ENCODE peak calls at places on chromosomes 5 and 9, in eight cellular contexts. One of them, this sample, is unnamed.

GRCh38 chr9:31304576-31304975 is 1079.9 kb upstream of the ACO1 start:
- DNase-seq in endothelial cell: no peak
- DNase-seq in MCF 10A: peak; percentile 84
- DNase-seq in chondrocyte: no peak
- DNase-seq in hepatocyte: peak; percentile 23
- DNase-seq in H9: no peak
- DNase-seq in cardiac fibroblast: peak; percentile 75
- DNase-seq in brain microvascular endothelial cell: peak; percentile 12
- DNase-seq in this sample: no peak

GRCh38 chr9:133041958-133042357 is 11.2 kb downstream of the GTF3C5 start:
- DNase-seq in endothelial cell: no peak
- DNase-seq in MCF 10A: no peak
- DNase-seq in chondrocyte: no peak
- DNase-seq in hepatocyte: no peak
- DNase-seq in H9: no peak
- DNase-seq in cardiac fibroblast: no peak
- DNase-seq in brain microvascular endothelial cell: no peak
- DNase-seq in this sample: no peak

GRCh38 chr5:140181002-140181483 is 6.1 kb downstream of the CYSTM1 start:
- DNase-seq in endothelial cell: no peak
- DNase-seq in MCF 10A: no peak
- DNase-seq in chondrocyte: no peak
- DNase-seq in hepatocyte: peak; percentile 32
- DNase-seq in H9: no peak
- DNase-seq in cardiac fibroblast: no peak
- DNase-seq in brain microvascular endothelial cell: no peak
- DNase-seq in this sample: no peak

GRCh38 chr5:19739691-19740090 is 248.3 kb downstream of the CDH18 start:
- DNase-seq in endothelial cell: no peak
- DNase-seq in MCF 10A: peak; percentile 16
- DNase-seq in chondrocyte: no peak
- DNase-seq in hepatocyte: no peak
- DNase-seq in H9: no peak
- DNase-seq in cardiac fibroblast: no peak
- DNase-seq in brain microvascular endothelial cell: no peak
- DNase-seq in this sample: no peak

GRCh38 chr5:149930060-149930753 is 14.4 kb downstream of the PDE6A start:
- DNase-seq in endothelial cell: no peak
- DNase-seq in MCF 10A: no peak
- DNase-seq in chondrocyte: no peak
- DNase-seq in hepatocyte: no peak
- DNase-seq in H9: no peak
- DNase-seq in cardiac fibroblast: no peak
- DNase-seq in brain microvascular endothelial cell: no peak
- DNase-seq in this sample: no peak

GRCh38 chr9:5042661-5043178 is 57.6 kb downstream of the JAK2 start:
- DNase-seq in endothelial cell: no peak
- DNase-seq in MCF 10A: no peak
- DNase-seq in chondrocyte: peak; percentile 75
- DNase-seq in hepatocyte: no peak
- DNase-seq in H9: peak; percentile 57
- DNase-seq in cardiac fibroblast: no peak
- DNase-seq in brain microvascular endothelial cell: no peak
- DNase-seq in this sample: no peak

GRCh38 chr9:91690540-91691249 is 259.3 kb downstream of the ROR2 start:
- DNase-seq in endothelial cell: no peak
- DNase-seq in MCF 10A: peak; percentile 42
- DNase-seq in chondrocyte: no peak
- DNase-seq in hepatocyte: no peak
- DNase-seq in H9: no peak
- DNase-seq in cardiac fibroblast: peak; percentile 23
- DNase-seq in brain microvascular endothelial cell: no peak
- DNase-seq in this sample: no peak

GRCh38 chr9:100072805-100073204 is 26.0 kb downstream of the ERP44 start:
- DNase-seq in endothelial cell: no peak
- DNase-seq in MCF 10A: no peak
- DNase-seq in chondrocyte: no peak
- DNase-seq in hepatocyte: no peak
- DNase-seq in H9: no peak
- DNase-seq in cardiac fibroblast: no peak
- DNase-seq in brain microvascular endothelial cell: no peak
- DNase-seq in this sample: no peak

GRCh38 chr5:115179068-115179958 is 9.6 kb upstream of the TRIM36 start:
- DNase-seq in endothelial cell: peak; percentile 35
- DNase-seq in MCF 10A: no peak
- DNase-seq in chondrocyte: no peak
- DNase-seq in hepatocyte: peak; percentile 36
- DNase-seq in H9: peak; percentile 53
- DNase-seq in cardiac fibroblast: no peak
- DNase-seq in brain microvascular endothelial cell: no peak
- DNase-seq in this sample: no peak

GRCh38 chr5:4630031-4630430 is 510.1 kb upstream of the ADAMTS16 start:
- DNase-seq in endothelial cell: no peak
- DNase-seq in MCF 10A: peak; percentile 25
- DNase-seq in chondrocyte: no peak
- DNase-seq in hepatocyte: peak; percentile 49
- DNase-seq in H9: no peak
- DNase-seq in cardiac fibroblast: no peak
- DNase-seq in brain microvascular endothelial cell: no peak
- DNase-seq in this sample: no peak

GRCh38 chr5:151742870-151743294 is 15.5 kb downstream of the ATOX1 start:
- DNase-seq in endothelial cell: peak; percentile 53
- DNase-seq in MCF 10A: peak; percentile 84
- DNase-seq in chondrocyte: no peak
- DNase-seq in hepatocyte: peak; percentile 80
- DNase-seq in H9: peak; percentile 67
- DNase-seq in cardiac fibroblast: peak; percentile 84
- DNase-seq in brain microvascular endothelial cell: peak; percentile 67
- DNase-seq in this sample: no peak

GRCh38 chr5:154783774-154784460 is 28.7 kb downstream of the LARP1 start:
- DNase-seq in endothelial cell: no peak
- DNase-seq in MCF 10A: no peak
- DNase-seq in chondrocyte: no peak
- DNase-seq in hepatocyte: no peak
- DNase-seq in H9: no peak
- DNase-seq in cardiac fibroblast: peak; percentile 48
- DNase-seq in brain microvascular endothelial cell: peak; percentile 43
- DNase-seq in this sample: no peak

GRCh38 chr9:125659954-125660353 is 47.1 kb downstream of the MAPKAP1 start:
- DNase-seq in endothelial cell: no peak
- DNase-seq in MCF 10A: peak; percentile 30
- DNase-seq in chondrocyte: no peak
- DNase-seq in hepatocyte: no peak
- DNase-seq in H9: no peak
- DNase-seq in cardiac fibroblast: peak; percentile 94
- DNase-seq in brain microvascular endothelial cell: peak; percentile 85
- DNase-seq in this sample: no peak

GRCh38 chr5:108687599-108688220 is 60.0 kb upstream of the FER start:
- DNase-seq in endothelial cell: no peak
- DNase-seq in MCF 10A: no peak
- DNase-seq in chondrocyte: no peak
- DNase-seq in hepatocyte: no peak
- DNase-seq in H9: no peak
- DNase-seq in cardiac fibroblast: peak; percentile 6
- DNase-seq in brain microvascular endothelial cell: no peak
- DNase-seq in this sample: no peak

GRCh38 chr5:139276426-139276825 is 17.1 kb upstream of the MATR3 start:
- DNase-seq in endothelial cell: no peak
- DNase-seq in MCF 10A: no peak
- DNase-seq in chondrocyte: no peak
- DNase-seq in hepatocyte: no peak
- DNase-seq in H9: no peak
- DNase-seq in cardiac fibroblast: no peak
- DNase-seq in brain microvascular endothelial cell: no peak
- DNase-seq in this sample: no peak

GRCh38 chr9:120841930-120842684 is 615 bp downstream of the PSMD5 start:
- DNase-seq in endothelial cell: no peak
- DNase-seq in MCF 10A: peak; percentile 39
- DNase-seq in chondrocyte: no peak
- DNase-seq in hepatocyte: no peak
- DNase-seq in H9: no peak
- DNase-seq in cardiac fibroblast: peak; percentile 18
- DNase-seq in brain microvascular endothelial cell: no peak
- DNase-seq in this sample: no peak

GRCh38 chr9:110731437-110732028 is 62.9 kb downstream of the MUSK start:
- DNase-seq in endothelial cell: no peak
- DNase-seq in MCF 10A: no peak
- DNase-seq in chondrocyte: no peak
- DNase-seq in hepatocyte: no peak
- DNase-seq in H9: no peak
- DNase-seq in cardiac fibroblast: no peak
- DNase-seq in brain microvascular endothelial cell: no peak
- DNase-seq in this sample: no peak

GRCh38 chr9:82117528-82117927 is 129.0 kb downstream of the SPATA31D1 start:
- DNase-seq in endothelial cell: no peak
- DNase-seq in MCF 10A: no peak
- DNase-seq in chondrocyte: no peak
- DNase-seq in hepatocyte: no peak
- DNase-seq in H9: no peak
- DNase-seq in cardiac fibroblast: no peak
- DNase-seq in brain microvascular endothelial cell: no peak
- DNase-seq in this sample: no peak

GRCh38 chr5:142145106-142145900 is 36.7 kb downstream of the NDFIP1 start:
- DNase-seq in endothelial cell: peak; percentile 62
- DNase-seq in MCF 10A: peak; percentile 85
- DNase-seq in chondrocyte: no peak
- DNase-seq in hepatocyte: peak; percentile 83
- DNase-seq in H9: peak; percentile 58
- DNase-seq in cardiac fibroblast: peak; percentile 89
- DNase-seq in brain microvascular endothelial cell: peak; percentile 74
- DNase-seq in this sample: no peak
- TF ChIP-seq CTCF in endothelial cell: peak; percentile 62
- TF ChIP-seq CTCF in MCF 10A: peak; percentile 78
- TF ChIP-seq CTCF in chondrocyte: peak; percentile 86
- TF ChIP-seq CTCF in hepatocyte: peak; percentile 75
- TF ChIP-seq CTCF in H9: peak; percentile 80
- TF ChIP-seq CTCF in cardiac fibroblast: peak; percentile 84
- TF ChIP-seq CTCF in brain microvascular endothelial cell: peak; percentile 87
- TF ChIP-seq CTCF in this sample: no peak

GRCh38 chr9:69377291-69377690 is 52.3 kb downstream of the ENTREP1 start:
- DNase-seq in endothelial cell: no peak
- DNase-seq in MCF 10A: no peak
- DNase-seq in chondrocyte: no peak
- DNase-seq in hepatocyte: no peak
- DNase-seq in H9: no peak
- DNase-seq in cardiac fibroblast: no peak
- DNase-seq in brain microvascular endothelial cell: no peak
- DNase-seq in this sample: no peak

GRCh38 chr9:69380811-69381210 is 55.8 kb downstream of the ENTREP1 start:
- DNase-seq in endothelial cell: no peak
- DNase-seq in MCF 10A: no peak
- DNase-seq in chondrocyte: no peak
- DNase-seq in hepatocyte: no peak
- DNase-seq in H9: no peak
- DNase-seq in cardiac fibroblast: peak; percentile 43
- DNase-seq in brain microvascular endothelial cell: peak; percentile 44
- DNase-seq in this sample: no peak

GRCh38 chr9:69380301-69380700 is 55.3 kb downstream of the ENTREP1 start:
- DNase-seq in endothelial cell: no peak
- DNase-seq in MCF 10A: no peak
- DNase-seq in chondrocyte: no peak
- DNase-seq in hepatocyte: no peak
- DNase-seq in H9: no peak
- DNase-seq in cardiac fibroblast: no peak
- DNase-seq in brain microvascular endothelial cell: no peak
- DNase-seq in this sample: no peak

GRCh38 chr9:69379250-69379982 is 54.4 kb downstream of the ENTREP1 start:
- DNase-seq in endothelial cell: no peak
- DNase-seq in MCF 10A: peak; percentile 73
- DNase-seq in chondrocyte: no peak
- DNase-seq in hepatocyte: no peak
- DNase-seq in H9: no peak
- DNase-seq in cardiac fibroblast: peak; percentile 69
- DNase-seq in brain microvascular endothelial cell: peak; percentile 64
- DNase-seq in this sample: no peak

DNA sequence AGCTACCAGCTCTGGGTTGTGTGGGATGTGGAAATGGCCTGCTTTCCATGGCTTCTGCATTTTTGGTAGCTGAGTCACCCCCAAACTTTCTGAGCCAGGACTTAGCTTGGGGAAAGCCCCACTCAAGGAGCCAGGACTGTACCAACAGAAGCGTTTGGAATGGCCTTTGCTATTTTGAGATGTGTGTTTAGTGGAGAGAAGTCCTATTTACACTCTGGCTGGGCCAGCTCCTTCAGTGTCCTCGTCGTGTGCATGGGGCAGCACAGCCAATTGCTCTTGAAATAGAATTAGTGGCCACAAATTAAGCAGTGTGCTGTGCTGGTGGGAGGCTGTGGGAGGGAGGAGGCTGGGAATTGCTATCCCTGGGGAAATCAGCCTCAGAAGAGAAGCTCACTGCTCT is 51.6 kb downstream of the ENTREP1 start:
- DNase-seq in endothelial cell: no peak
- DNase-seq in MCF 10A: peak; percentile 89
- DNase-seq in chondrocyte: no peak
- DNase-seq in hepatocyte: peak; percentile 20
- DNase-seq in H9: no peak
- DNase-seq in cardiac fibroblast: peak; percentile 95
- DNase-seq in brain microvascular endothelial cell: peak; percentile 88
- DNase-seq in this sample: peak; percentile 61
- TF ChIP-seq CTCF in endothelial cell: no peak
- TF ChIP-seq CTCF in MCF 10A: no peak
- TF ChIP-seq CTCF in chondrocyte: no peak
- TF ChIP-seq CTCF in hepatocyte: no peak
- TF ChIP-seq CTCF in H9: no peak
- TF ChIP-seq CTCF in cardiac fibroblast: no peak
- TF ChIP-seq CTCF in brain microvascular endothelial cell: no peak
- TF ChIP-seq CTCF in this sample: no peak

GRCh38 chr5:43400082-43400481 is 12.1 kb downstream of the CCL28 start:
- DNase-seq in endothelial cell: no peak
- DNase-seq in MCF 10A: peak; percentile 37
- DNase-seq in chondrocyte: no peak
- DNase-seq in hepatocyte: no peak
- DNase-seq in H9: no peak
- DNase-seq in cardiac fibroblast: peak; percentile 49
- DNase-seq in brain microvascular endothelial cell: no peak
- DNase-seq in this sample: no peak
- TF ChIP-seq CTCF in endothelial cell: no peak
- TF ChIP-seq CTCF in MCF 10A: peak; percentile 47
- TF ChIP-seq CTCF in chondrocyte: peak; percentile 81
- TF ChIP-seq CTCF in hepatocyte: peak; percentile 32
- TF ChIP-seq CTCF in H9: no peak
- TF ChIP-seq CTCF in cardiac fibroblast: peak; percentile 22
- TF ChIP-seq CTCF in brain microvascular endothelial cell: peak; percentile 13
- TF ChIP-seq CTCF in this sample: no peak

DNA sequence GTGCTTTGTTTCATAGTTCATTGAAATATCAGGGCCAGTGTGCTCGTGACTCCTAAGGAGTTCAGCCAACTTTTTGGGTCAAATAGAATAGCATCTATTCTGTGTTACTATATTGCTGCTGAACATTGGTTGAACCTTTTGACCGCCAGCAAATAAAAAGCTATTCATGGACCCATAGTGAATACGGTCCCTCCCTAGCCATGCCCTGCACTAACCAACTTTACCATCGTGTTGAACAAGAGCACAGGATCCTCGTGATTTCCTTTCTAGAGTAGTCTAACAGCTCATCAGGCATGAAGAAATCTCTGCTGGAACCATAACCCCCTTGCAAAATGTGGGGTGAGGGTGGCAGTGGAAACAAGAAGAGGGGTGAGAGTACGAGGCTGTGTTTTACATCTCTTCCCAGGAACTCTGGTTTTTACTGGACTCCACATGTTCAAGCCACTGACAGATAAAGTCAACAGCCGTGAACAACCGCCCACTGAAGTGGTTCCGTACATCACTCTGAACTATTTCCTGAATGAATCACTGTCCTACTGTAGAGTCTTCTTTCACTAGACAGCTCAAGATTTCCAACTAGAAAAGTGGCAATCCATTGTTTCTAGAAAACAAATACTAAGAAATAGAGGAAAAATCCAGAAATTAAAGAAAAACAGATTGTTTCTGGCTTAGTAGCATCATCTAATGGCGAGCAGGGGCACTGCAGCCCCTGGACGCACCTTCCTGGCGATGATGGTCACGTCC is 70.1 kb upstream of the SPATA31E1 start:
- DNase-seq in endothelial cell: peak; percentile 36
- DNase-seq in MCF 10A: peak; percentile 47
- DNase-seq in chondrocyte: no peak
- DNase-seq in hepatocyte: peak; percentile 41
- DNase-seq in H9: no peak
- DNase-seq in cardiac fibroblast: peak; percentile 77
- DNase-seq in brain microvascular endothelial cell: peak; percentile 85
- DNase-seq in this sample: no peak
- TF ChIP-seq CTCF in endothelial cell: peak; percentile 74
- TF ChIP-seq CTCF in MCF 10A: peak; percentile 98
- TF ChIP-seq CTCF in chondrocyte: peak; percentile 92
- TF ChIP-seq CTCF in hepatocyte: peak; percentile 86
- TF ChIP-seq CTCF in H9: peak; percentile 99
- TF ChIP-seq CTCF in cardiac fibroblast: peak; percentile 100
- TF ChIP-seq CTCF in brain microvascular endothelial cell: peak; percentile 94
- TF ChIP-seq CTCF in this sample: no peak

This sample was measured in breast epithelium.